ENCODE peak calls at places on chromosomes 13 and 19, in six cellular contexts. Z, I, D, Y, E and T are unnamed samples.

GRCh38 chr19:5622465-5623396 is at the start of the genes SAFB and SAFB2:
- DNase-seq in D (peak), Y (peak), E (peak), I (peak), Z (peak), T (peak)

GRCh38 chr19:927044-927706 is 1.3 kb downstream of the ARID3A start:
- DNase-seq in I (peak), Z (peak), E (no peak), Y (peak), D (no peak), T (no peak)

GRCh38 chr13:102586615-102587014 is 10.2 kb upstream of the TPP2 start:
- DNase-seq in E (peak), D (no peak), Y (no peak), I (no peak), Z (no peak), T (no peak)

GRCh38 chr13:26050568-26051230 is 1.1 kb downstream of the SHISA2 start:
- DNase-seq in Z (no peak), D (no peak), E (no peak), I (no peak), Y (peak), T (no peak)

GRCh38 chr13:76854209-76854608 is 32.0 kb downstream of the KCTD12 start:
- DNase-seq in Y (no peak), I (no peak), D (no peak), E (no peak), Z (no peak), T (no peak)

GRCh38 chr13:98273824-98274786 is 97.0 kb upstream of the RNF113B start:
- DNase-seq in Y (no peak), Z (no peak), E (no peak), D (no peak), I (no peak), T (no peak)

GRCh38 chr19:49362048-49362925 is at the start of gene TEAD2:
- DNase-seq in D (no peak), E (no peak), Y (peak), Z (peak), I (peak), T (no peak)

GRCh38 chr13:27878274-27878673 is 41.5 kb upstream of the PDX1 start:
- DNase-seq in D (no peak), I (no peak), Y (no peak), E (no peak), Z (no peak), T (no peak)

GRCh38 chr19:32022946-32023832 is 322.2 kb upstream of the ZNF507 start:
- DNase-seq in D (no peak), Z (no peak), I (no peak), E (no peak), Y (no peak), T (no peak)

GRCh38 chr13:98174321-98174720 is 2.7 kb downstream of the RNF113B start:
- DNase-seq in I (no peak), D (no peak), E (no peak), Z (peak), Y (no peak), T (no peak)

GRCh38 chr13:77056886-77057285 is 29.9 kb upstream of the FBXL3 start:
- DNase-seq in D (no peak), I (no peak), E (no peak), Z (no peak), Y (no peak), T (no peak)

GRCh38 chr13:113209880-113210421 is 538 bp downstream of the CUL4A start:
- DNase-seq in D (no peak), Z (peak), I (peak), Y (peak), E (no peak), T (no peak)

GRCh38 chr19:30667227-30667626 is 295.0 kb downstream of the ZNF536 start:
- DNase-seq in E (no peak), I (no peak), Z (no peak), Y (no peak), D (no peak), T (no peak)

GRCh38 chr13:69683921-69684663 is 423.5 kb upstream of the ATXN8OS start:
- DNase-seq in Y (no peak), Z (no peak), D (no peak), E (no peak), I (no peak), T (no peak)

GRCh38 chr19:14503285-14503684 is 7.4 kb upstream of the GIPC1 start:
- DNase-seq in I (no peak), E (no peak), Z (no peak), Y (no peak), D (no peak), T (no peak)

DNA sequence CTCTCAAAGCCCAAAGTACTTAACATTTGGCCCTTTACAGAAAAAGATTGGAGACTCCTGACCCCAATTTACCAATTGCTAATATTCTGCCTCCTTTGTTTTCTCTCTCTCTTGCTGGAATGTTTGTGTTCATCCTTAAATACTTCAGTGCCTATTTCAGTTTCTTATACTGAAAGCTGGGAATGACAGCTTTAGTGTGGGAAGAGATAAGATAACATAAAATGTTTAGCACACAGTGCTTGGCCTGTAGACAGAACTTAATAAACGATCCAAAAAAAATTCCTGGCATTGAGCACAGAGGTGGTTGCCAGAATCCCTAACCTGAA is 3.0 kb upstream of the PLEKHF1 start:
- DNase-seq in I (no peak), Z (no peak), D (no peak), E (no peak), Y (no peak), T (no peak)
- H3K4me3 ChIP-seq in I (no peak), Z (peak), D (no peak), E (peak), Y (no peak), T (no peak)

GRCh38 chr19:13102416-13102665 is 317 bp downstream of the LYL1 start:
- DNase-seq in D (no peak), I (no peak), Z (peak), Y (no peak), E (no peak), T (no peak)

GRCh38 chr19:13100031-13100588 is 2.5 kb downstream of the LYL1 start:
- DNase-seq in E (no peak), Z (peak), Y (no peak), D (no peak), I (no peak), T (no peak)

GRCh38 chr19:13100871-13101589 is 1.6 kb downstream of the LYL1 start:
- DNase-seq in Y (no peak), Z (no peak), I (no peak), E (no peak), D (no peak), T (no peak)

GRCh38 chr19:13102666-13103584 is at the start of gene LYL1:
- DNase-seq in D (no peak), Y (peak), Z (no peak), I (peak), E (no peak), T (no peak)

GRCh38 chr19:13101590-13102415 is 855 bp downstream of the LYL1 start:
- DNase-seq in E (no peak), D (no peak), I (no peak), Z (no peak), Y (no peak), T (no peak)
- TF ChIP-seq CTCF in E (no peak), D (no peak), I (no peak), Z (no peak), Y (no peak), T (no peak)

DNA sequence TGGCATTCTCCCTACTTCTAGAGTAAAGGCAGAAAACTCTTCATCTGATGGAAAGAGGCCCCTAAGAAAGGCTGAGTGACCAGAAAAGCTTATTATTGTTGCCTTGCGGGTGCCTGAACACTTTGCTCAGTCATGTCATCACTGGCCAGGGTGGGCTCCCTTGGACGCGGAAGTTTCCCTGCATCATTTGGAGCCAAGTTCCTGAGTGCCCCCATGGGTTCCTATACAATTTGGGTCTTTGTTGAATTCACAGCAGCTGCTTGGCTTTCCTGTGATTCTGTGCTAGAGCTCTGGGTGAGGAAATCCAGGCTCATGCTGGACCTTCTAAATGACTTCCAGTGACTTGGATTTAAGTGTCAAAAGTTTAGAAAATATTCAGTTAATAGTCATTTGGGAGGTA is 232.9 kb downstream of the LHFPL6 start:
- DNase-seq in Y (no peak), E (no peak), D (no peak), Z (no peak), I (no peak), T (no peak)
- H3K4me3 ChIP-seq in Y (no peak), E (no peak), D (no peak), Z (no peak), I (no peak), T (no peak)

GRCh38 chr13:106518535-106518934 is 16.9 kb downstream of the EFNB2 start:
- DNase-seq in Y (no peak), I (no peak), D (no peak), E (no peak), Z (no peak), T (no peak)

GRCh38 chr13:106522112-106522511 is 13.3 kb downstream of the EFNB2 start:
- DNase-seq in Z (no peak), I (no peak), E (no peak), Y (no peak), D (no peak), T (no peak)

GRCh38 chr13:106522898-106523525 is 12.4 kb downstream of the EFNB2 start:
- DNase-seq in Z (no peak), E (no peak), I (no peak), Y (no peak), D (no peak), T (no peak)

GRCh38 chr13:106521101-106521799 is 14.2 kb downstream of the EFNB2 start:
- DNase-seq in Y (no peak), I (no peak), D (no peak), Z (no peak), E (no peak), T (no peak)

DNA sequence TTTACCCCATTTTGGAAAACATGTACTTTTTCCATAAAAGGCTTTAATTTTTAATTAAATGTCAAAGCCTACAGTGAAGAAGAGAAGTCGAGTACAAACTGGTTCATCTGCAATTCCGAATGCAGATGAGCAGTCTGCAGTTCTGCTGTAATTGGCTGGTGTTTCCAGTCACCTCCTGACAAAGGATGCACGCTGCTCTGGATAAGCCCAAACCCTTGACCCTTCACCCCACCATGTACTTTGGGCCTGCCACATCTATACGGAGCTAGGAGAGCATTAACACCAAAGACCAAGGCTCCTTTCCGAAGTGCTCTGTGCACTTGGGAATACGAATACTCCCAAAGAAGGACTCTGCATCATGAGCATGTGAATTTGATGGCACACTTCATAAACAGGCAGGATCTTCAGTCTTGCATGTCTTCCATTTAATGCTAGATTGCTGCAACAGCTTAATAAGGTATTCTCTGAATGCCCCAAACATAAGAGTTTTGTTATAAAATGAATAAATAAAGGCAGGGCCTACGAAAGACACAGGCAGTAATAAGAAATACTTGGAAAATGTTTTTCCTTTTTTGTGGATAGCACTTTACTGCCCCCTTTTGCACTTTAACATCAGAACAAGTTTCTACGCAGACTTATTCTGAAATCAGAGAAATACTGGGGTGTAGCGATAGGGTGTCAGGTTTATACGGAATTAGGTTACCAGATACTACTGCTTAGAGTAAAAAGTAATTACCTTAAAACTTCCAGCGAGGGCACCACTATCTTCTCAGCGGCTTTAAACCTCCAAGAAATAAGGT is 15.1 kb downstream of the EFNB2 start:
- DNase-seq in Y (no peak), D (no peak), Z (peak), E (no peak), I (no peak), T (no peak)
- TF ChIP-seq CTCF in Y (peak), D (peak), Z (peak), E (no peak), I (peak), T (peak)